ENCODE peak calls at places on chromosomes 11 and 22, in seven cellular contexts. T is suprapubic skin, X is left lung, M is prostate gland, P is tibial artery, H is astrocyte, W is heart left ventricle. Z is an unnamed sample. For H3K4me1, the result is how much of the 10 kb centered on the place peaks cover.

GRCh38 chr11:108693852-108694251 is 29.0 kb downstream of the DDX10 start:
- DNase-seq in T (no peak), X (no peak), M (no peak), P (no peak), H (peak), W (no peak), Z (no peak)

GRCh38 chr22:35629406-35630234 is 12.5 kb upstream of the MB start:
- DNase-seq in T (peak), X (peak), M (no peak), P (peak), H (peak), W (peak), Z (peak)

GRCh38 chr22:35400335-35400680 is 368 bp downstream of the MCM5 start:
- DNase-seq in T (no peak), X (no peak), M (no peak), P (no peak), H (no peak), W (no peak), Z (no peak)

GRCh38 chr11:2884424-2884815 is 1.2 kb downstream of the CDKN1C start:
- DNase-seq in T (no peak), X (no peak), M (no peak), P (peak), H (no peak), W (peak), Z (peak)

GRCh38 chr11:59965424-59965823 is 1.6 kb downstream of the OOSP4A start:
- DNase-seq in T (no peak), X (no peak), M (no peak), P (no peak), H (no peak), W (no peak), Z (no peak)

GRCh38 chr11:45289369-45289768 is 3.2 kb upstream of the SYT13 start:
- DNase-seq in T (no peak), X (no peak), M (no peak), P (no peak), H (peak), W (no peak), Z (no peak)

GRCh38 chr22:23849009-23850006 is 8.4 kb upstream of the SLC2A11 start:
- DNase-seq in T (peak), X (peak), M (peak), P (peak), H (no peak), W (peak), Z (peak)

GRCh38 chr11:20031155-20032001 is 128.9 kb downstream of the DBX1 start:
- DNase-seq in T (no peak), X (no peak), M (peak), P (no peak), H (peak), W (no peak), Z (no peak)

GRCh38 chr11:27563201-27563600 is 56.6 kb upstream of the LIN7C start:
- DNase-seq in T (no peak), X (no peak), M (no peak), P (no peak), H (peak), W (no peak), Z (no peak)

GRCh38 chr11:95279921-95280861 is 49.2 kb upstream of the SESN3 start:
- DNase-seq in T (no peak), X (no peak), M (peak), P (peak), H (peak), W (peak), Z (no peak)

GRCh38 chr22:20408891-20409290 is 14.9 kb downstream of the ZNF74 start:
- DNase-seq in T (peak), X (no peak), M (no peak), P (peak), H (no peak), W (no peak), Z (no peak)

GRCh38 chr11:64844330-64845124 is at the start of gene CDC42BPG:
- DNase-seq in T (peak), X (peak), M (peak), P (no peak), H (no peak), W (peak), Z (peak)

GRCh38 chr22:42902875-42903510 is 45.9 kb upstream of the ARFGAP3 start:
- DNase-seq in T (no peak), X (no peak), M (no peak), P (no peak), H (no peak), W (no peak), Z (no peak)

GRCh38 chr22:37045958-37046357 is 5.6 kb upstream of the KCTD17 start:
- DNase-seq in T (no peak), X (no peak), M (no peak), P (no peak), H (peak), W (no peak), Z (no peak)

GRCh38 chr22:50576070-50576469 is 2.2 kb downstream of the CPT1B start:
- DNase-seq in T (no peak), X (no peak), M (no peak), P (peak), H (peak), W (no peak), Z (no peak)

GRCh38 chr22:23073506-23074229 is 3.3 kb downstream of the GNAZ start:
- DNase-seq in T (no peak), X (no peak), M (no peak), P (peak), H (no peak), W (peak), Z (no peak)

GRCh38 chr11:74138572-74138971 is 32.2 kb downstream of the C2CD3 start:
- DNase-seq in T (no peak), X (no peak), M (peak), P (no peak), H (peak), W (no peak), Z (no peak)

GRCh38 chr11:15677181-15677580 is 562.5 kb downstream of the INSC start:
- DNase-seq in T (no peak), X (no peak), M (no peak), P (no peak), H (no peak), W (no peak), Z (no peak)

GRCh38 chr11:67691149-67691548 is 16.7 kb upstream of the ALDH3B2 start:
- DNase-seq in T (no peak), X (no peak), M (no peak), P (no peak), H (no peak), W (no peak), Z (no peak)

GRCh38 chr11:104856607-104857006 is 41.7 kb downstream of the CASP12 start:
- DNase-seq in T (no peak), X (no peak), M (no peak), P (no peak), H (no peak), W (no peak), Z (no peak)

GRCh38 chr11:64339754-64340408 is at the start of gene CCDC88B:
- DNase-seq in T (no peak), X (peak), M (no peak), P (peak), H (no peak), W (peak), Z (no peak)

GRCh38 chr11:70783821-70784220 is 385.5 kb downstream of the CTTN start:
- DNase-seq in T (no peak), X (no peak), M (no peak), P (no peak), H (no peak), W (no peak), Z (no peak)

GRCh38 chr11:70785372-70785771 is 387.0 kb downstream of the CTTN start:
- DNase-seq in T (no peak), X (no peak), M (no peak), P (no peak), H (no peak), W (no peak), Z (no peak)

GRCh38 chr11:70782401-70782913 is 384.1 kb downstream of the CTTN start:
- DNase-seq in T (no peak), X (no peak), M (no peak), P (no peak), H (no peak), W (no peak), Z (no peak)

GRCh38 chr11:70786021-70786665 is 387.8 kb downstream of the CTTN start:
- DNase-seq in T (no peak), X (no peak), M (no peak), P (no peak), H (no peak), W (no peak), Z (no peak)

GRCh38 chr11:70783356-70783755 is 385.0 kb downstream of the CTTN start:
- DNase-seq in T (no peak), X (no peak), M (no peak), P (no peak), H (no peak), W (no peak), Z (no peak)
- H3K4me3 ChIP-seq in T (no peak), X (no peak), M (no peak), P (no peak), H (no peak), W (no peak), Z (no peak)

GRCh38 chr11:8066036-8066910 is 14.7 kb upstream of the TUB start:
- DNase-seq in T (no peak), X (no peak), M (no peak), P (no peak), H (no peak), W (no peak), Z (no peak)
- H3K4me1 ChIP-seq in T (under half), X (under half), M (under half), P (under half), H (under half), W (half or more), Z (under half)

DNA sequence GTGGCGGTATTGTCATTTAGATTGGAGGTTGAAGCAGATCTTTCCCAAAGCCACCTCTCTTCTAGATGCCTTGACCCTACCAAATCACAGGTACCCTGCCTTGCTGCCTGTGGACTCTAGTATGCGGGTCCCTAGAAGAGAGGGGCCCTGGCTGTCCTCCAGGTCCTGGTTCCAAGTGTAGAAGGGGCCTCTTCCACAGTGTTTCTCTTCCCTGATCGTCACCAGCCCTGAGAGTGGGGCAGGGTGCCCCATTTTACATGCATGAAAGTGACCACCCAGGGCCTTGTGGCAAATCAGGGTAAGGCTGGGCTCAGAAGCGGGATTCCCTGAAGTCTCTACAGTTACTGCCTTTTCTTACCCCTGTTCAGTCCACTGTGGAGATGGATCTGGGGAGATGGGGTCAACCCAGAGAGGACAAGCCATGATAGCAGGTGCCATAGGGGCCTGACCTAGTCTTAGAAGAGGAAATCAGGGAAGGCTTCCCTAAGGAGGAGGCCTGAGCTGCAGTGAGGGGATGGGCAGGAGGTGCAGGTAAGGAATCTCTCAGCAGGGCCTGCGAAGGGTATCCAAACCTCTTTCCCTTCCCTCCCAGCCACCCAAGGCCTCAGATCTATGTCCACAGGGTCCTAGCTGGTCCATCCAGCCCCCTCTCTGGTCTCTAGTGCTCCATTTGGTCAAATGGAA is 1.2 kb upstream of the LRRC32 start:
- DNase-seq in T (no peak), X (no peak), M (no peak), P (no peak), H (no peak), W (no peak), Z (no peak)
- TF ChIP-seq CTCF in T (no peak), X (no peak), M (no peak), P (no peak), H (no peak), W (no peak), Z (no peak)

DNA sequence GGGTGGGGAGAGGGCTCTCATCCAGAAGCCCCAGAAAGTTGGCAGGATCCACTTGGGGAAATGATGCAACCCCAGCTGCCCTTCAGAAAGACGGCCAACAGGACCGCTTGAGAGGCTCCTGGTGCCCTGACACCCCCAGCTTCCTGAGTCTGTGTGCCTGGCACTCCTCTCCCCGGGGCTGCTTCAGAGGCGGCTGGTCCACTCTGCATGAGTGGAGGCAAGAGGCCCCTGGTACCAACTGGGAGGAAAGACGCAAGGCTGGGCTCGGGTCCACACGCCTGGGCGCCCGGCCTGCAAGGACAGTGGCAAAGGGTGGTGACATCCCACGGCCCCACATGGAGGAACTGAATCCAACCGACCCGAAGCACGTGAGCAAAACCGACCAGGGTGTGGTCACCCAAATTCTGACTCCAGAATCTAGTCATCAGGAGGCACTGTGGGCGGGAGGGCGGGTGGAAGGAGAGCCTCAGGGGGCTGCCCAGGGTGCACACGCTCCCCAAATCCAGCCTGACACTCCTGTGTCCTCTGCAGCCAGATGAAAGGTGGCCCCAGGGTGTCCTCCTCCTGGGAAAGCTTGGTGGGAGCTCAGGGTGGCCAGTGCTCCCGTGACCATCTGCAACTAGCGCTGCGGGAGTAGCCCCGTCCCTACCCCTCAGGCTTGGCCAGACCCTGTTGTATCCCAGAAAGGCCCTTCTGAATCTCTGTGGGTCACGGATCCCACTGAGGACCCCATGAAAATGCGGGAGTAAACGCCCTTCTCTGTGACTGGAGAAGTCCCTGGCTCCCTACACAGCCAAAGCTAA is 3.7 kb downstream of the RNH1 start:
- DNase-seq in T (peak), X (peak), M (no peak), P (peak), H (no peak), W (peak), Z (peak)
- H3K4me3 ChIP-seq in T (peak), X (peak), M (no peak), P (peak), H (peak), W (peak), Z (peak)

DNA sequence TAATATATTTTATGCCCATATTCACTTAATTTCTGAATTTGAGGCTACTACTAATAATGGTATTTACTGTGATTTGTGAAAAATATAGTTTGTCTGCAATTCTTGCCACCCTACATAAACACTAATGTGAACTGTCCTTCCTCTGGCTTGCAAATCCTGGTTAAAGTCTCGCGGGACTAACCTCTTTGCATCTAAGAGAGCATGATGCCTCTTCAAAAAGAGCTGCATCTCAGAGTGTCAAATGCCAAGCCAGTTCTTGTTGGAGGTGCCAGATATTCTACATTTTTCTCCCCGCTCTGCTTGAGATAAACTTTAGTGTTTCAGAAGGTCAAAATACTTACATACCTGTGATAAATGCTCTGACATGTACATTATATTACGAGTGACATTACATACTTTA is 2.1 kb downstream of the ARHGAP42 start:
- DNase-seq in T (no peak), X (no peak), M (no peak), P (no peak), H (no peak), W (no peak), Z (no peak)
- H3K4me1 ChIP-seq in T (half or more), X (under half), M (under half), P (under half), H (under half), W (under half), Z (under half)

GRCh38 chr11:124195419-124195734 is 12.2 kb downstream of the OR10D3 start:
- DNase-seq in T (no peak), X (no peak), M (no peak), P (no peak), H (no peak), W (no peak), Z (no peak)
- TF ChIP-seq CTCF in T (no peak), X (no peak), M (no peak), P (no peak), H (no peak), W (no peak), Z (no peak)

GRCh38 chr11:82995276-82995675 is 76.4 kb downstream of the RAB30 start:
- DNase-seq in T (no peak), X (no peak), M (no peak), P (no peak), H (no peak), W (no peak), Z (no peak)
- H3K4me3 ChIP-seq in T (no peak), X (no peak), M (no peak), P (no peak), H (no peak), W (no peak), Z (no peak)

GRCh38 chr11:61024938-61025818 is 53.7 kb downstream of the CD6 start:
- DNase-seq in T (no peak), X (no peak), M (no peak), P (no peak), H (no peak), W (no peak), Z (no peak)

GRCh38 chr11:61026121-61027031 is 54.9 kb downstream of the CD6 start:
- DNase-seq in T (no peak), X (no peak), M (no peak), P (no peak), H (no peak), W (no peak), Z (no peak)

GRCh38 chr11:61023086-61024035 is 51.9 kb downstream of the CD6 start:
- DNase-seq in T (no peak), X (no peak), M (no peak), P (no peak), H (no peak), W (no peak), Z (no peak)

GRCh38 chr11:61027141-61027840 is 55.8 kb downstream of the CD6 start:
- DNase-seq in T (no peak), X (no peak), M (no peak), P (no peak), H (no peak), W (no peak), Z (no peak)

DNA sequence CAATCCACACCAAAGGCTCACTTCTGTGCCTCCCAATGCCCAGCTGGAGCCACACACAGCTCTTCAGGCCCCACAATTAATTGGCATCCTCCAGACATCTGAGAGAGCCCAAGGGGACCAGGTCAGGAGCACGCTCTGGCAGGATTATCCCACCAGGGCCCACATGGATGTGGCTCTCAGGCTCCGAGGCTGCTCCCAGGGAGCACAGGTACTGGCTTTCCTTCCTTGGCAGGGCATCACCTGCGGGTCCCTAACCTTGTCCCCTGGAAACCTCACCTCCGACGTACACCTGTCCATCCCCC is 54.3 kb downstream of the CD6 start:
- DNase-seq in T (no peak), X (no peak), M (no peak), P (no peak), H (no peak), W (no peak), Z (no peak)
- H3K4me1 ChIP-seq in T (under half), X (half or more), M (under half), P (under half), H (under half), W (under half), Z (under half)

GRCh38 chr11:128802358-128802981 is 64.6 kb downstream of the KCNJ1 start:
- DNase-seq in T (no peak), X (no peak), M (no peak), P (no peak), H (no peak), W (peak), Z (peak)
- TF ChIP-seq CTCF in T (no peak), X (no peak), M (no peak), P (no peak), H (peak), W (peak), Z (peak)

DNA sequence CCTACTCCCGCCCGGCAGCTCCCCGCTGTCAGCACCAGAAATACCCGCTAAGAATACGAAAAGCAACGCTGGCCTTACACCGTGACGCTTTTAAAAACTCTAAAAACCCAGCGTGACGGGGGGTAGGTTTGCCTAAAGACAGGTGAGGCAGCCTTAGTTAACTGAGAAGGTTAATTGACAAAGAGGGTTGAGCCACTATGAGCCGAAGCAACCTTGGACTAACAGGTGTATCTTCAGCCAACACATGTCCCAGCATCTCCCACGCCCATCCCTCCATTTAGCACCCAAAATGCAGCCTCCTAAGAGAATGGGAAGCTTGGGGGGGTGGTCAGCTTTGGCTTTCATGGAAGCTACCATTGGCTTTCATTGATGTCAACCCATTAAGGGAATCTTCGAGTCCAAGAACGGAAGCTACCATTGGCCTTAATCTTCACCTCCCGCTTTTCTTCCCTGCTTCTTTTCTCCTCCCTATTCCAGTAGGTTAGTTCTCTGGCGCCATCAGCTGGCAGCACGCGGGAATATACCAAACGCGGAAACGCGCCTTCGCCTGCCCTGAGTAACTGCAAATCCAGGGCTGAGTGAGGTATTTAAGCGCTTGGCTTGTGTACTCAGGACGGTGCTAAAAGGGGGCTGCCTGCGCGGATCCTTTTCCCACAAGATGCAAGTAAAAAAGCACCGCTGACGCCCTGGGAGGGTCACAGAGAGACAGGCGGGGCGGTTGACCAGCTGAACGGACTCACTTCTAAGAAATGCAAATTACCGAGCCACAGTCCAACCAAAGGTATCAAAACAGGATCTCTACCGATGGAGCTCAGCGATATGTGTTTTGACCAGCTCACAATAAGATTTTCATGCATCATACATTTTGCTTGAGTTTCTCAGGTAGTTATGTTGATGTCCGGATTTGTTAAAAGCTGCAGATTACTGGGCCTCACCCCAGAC is 38.5 kb upstream of the GLYATL1 start:
- DNase-seq in T (no peak), X (peak), M (peak), P (no peak), H (peak), W (peak), Z (peak)
- H3K4me3 ChIP-seq in T (no peak), X (no peak), M (no peak), P (no peak), H (peak), W (no peak), Z (no peak)

Z was measured in pancreas.